ENCODE peak calls at places on chromosomes 12 and 14, in seven cellular contexts. L is ovary, F is ascending aorta, S is left lung, B is tibial artery, P is transverse colon, R is IMR-90. X is an unnamed sample. For H3K4me1 and H3K36me3, the result is how much of the 10 kb centered on the place peaks cover.

GRCh38 chr14:22375321-22375930 is 213.6 kb downstream of the DAD1 start:
- DNase-seq in L (no peak), F (no peak), R (peak), P (no peak), S (no peak), B (no peak), X (peak)

GRCh38 chr12:45663452-45663851 is 66.1 kb upstream of the ARID2 start:
- DNase-seq in L (no peak), R (no peak), F (no peak), P (no peak), S (no peak), B (no peak), X (no peak)

GRCh38 chr12:50074936-50075807 is 10.0 kb upstream of the SMARCD1 start:
- DNase-seq in B (peak), S (peak), F (peak), L (peak), R (peak), P (peak), X (peak)

GRCh38 chr12:68138480-68138879 is 21.1 kb downstream of the IFNG start:
- DNase-seq in B (no peak), P (no peak), S (no peak), F (no peak), L (no peak), R (no peak), X (no peak)

GRCh38 chr14:59484611-59485174 is 376 bp downstream of the JKAMP start:
- DNase-seq in P (no peak), R (peak), L (no peak), S (no peak), B (no peak), F (no peak), X (no peak)

GRCh38 chr12:90090929-90091651 is 382.5 kb upstream of the ATP2B1 start:
- DNase-seq in S (no peak), F (peak), L (no peak), P (peak), R (peak), B (peak), X (peak)

GRCh38 chr12:109612975-109613502 is 39.4 kb downstream of the MVK start:
- DNase-seq in R (peak), F (no peak), P (no peak), L (no peak), B (no peak), S (no peak), X (no peak)

GRCh38 chr14:93897476-93897845 is 29.7 kb upstream of the FAM181A start:
- DNase-seq in F (no peak), B (no peak), P (no peak), R (no peak), S (no peak), L (no peak), X (no peak)

GRCh38 chr14:76961631-76962302 is 66.7 kb downstream of the IRF2BPL start:
- DNase-seq in F (peak), P (peak), R (peak), L (peak), S (peak), B (peak), X (peak)

GRCh38 chr12:124321040-124321481 is 26.2 kb downstream of the RFLNA start:
- DNase-seq in R (peak), B (peak), S (peak), P (peak), F (peak), L (peak), X (peak)

GRCh38 chr12:15044461-15044860 is 71.6 kb downstream of the PDE6H start:
- DNase-seq in L (peak), S (no peak), B (peak), F (no peak), R (no peak), P (no peak), X (no peak)

GRCh38 chr12:119835068-119835467 is 42.1 kb downstream of the CIT start:
- DNase-seq in B (no peak), R (peak), S (no peak), P (no peak), L (no peak), F (no peak), X (no peak)

GRCh38 chr14:100498068-100498467 is 89.1 kb downstream of the BEGAIN start:
- DNase-seq in F (no peak), R (no peak), B (no peak), P (no peak), L (no peak), S (no peak), X (no peak)

GRCh38 chr12:46507766-46508165 is 135.2 kb upstream of the SLC38A2 start:
- DNase-seq in B (no peak), L (no peak), S (no peak), R (no peak), P (no peak), F (no peak), X (no peak)

GRCh38 chr14:33530358-33530757 is 420.5 kb downstream of the EGLN3 start:
- DNase-seq in F (no peak), B (no peak), P (no peak), L (no peak), R (no peak), S (no peak), X (no peak)

GRCh38 chr14:37874429-37875109 is 279.1 kb downstream of the TTC6 start:
- DNase-seq in L (peak), R (peak), F (peak), B (peak), S (peak), P (peak), X (peak)

GRCh38 chr14:96507723-96508122 is 5.5 kb downstream of the PAPOLA start:
- DNase-seq in F (no peak), R (no peak), S (no peak), L (no peak), P (no peak), B (no peak), X (no peak)

GRCh38 chr14:22780105-22780679 is 13.7 kb downstream of the OXA1L start:
- DNase-seq in P (no peak), B (no peak), S (no peak), F (no peak), R (peak), L (no peak), X (no peak)

GRCh38 chr14:95222151-95222631 is 64.9 kb upstream of the DICER1 start:
- DNase-seq in B (no peak), R (peak), S (no peak), L (no peak), F (no peak), P (no peak), X (no peak)

GRCh38 chr14:105377555-105378182 is 20.7 kb upstream of the TEX22 start:
- DNase-seq in L (no peak), F (no peak), S (no peak), B (no peak), R (no peak), P (no peak), X (no peak)

GRCh38 chr14:20345366-20345765 is 1.9 kb downstream of the PARP2 start:
- DNase-seq in P (no peak), R (no peak), F (no peak), S (no peak), B (no peak), L (no peak), X (no peak)

GRCh38 chr12:32107376-32108267 is 975 bp downstream of the BICD1 start:
- DNase-seq in L (peak), F (no peak), P (peak), R (peak), B (no peak), S (no peak), X (no peak)

GRCh38 chr12:59620326-59620725 is 24.5 kb downstream of the SLC16A7 start:
- DNase-seq in L (no peak), B (no peak), R (no peak), P (no peak), S (no peak), F (no peak), X (no peak)

GRCh38 chr12:112741106-112741505 is 50.4 kb upstream of the RPH3A start:
- DNase-seq in P (no peak), L (no peak), S (no peak), R (no peak), B (no peak), F (no peak), X (no peak)

GRCh38 chr12:25366159-25366558 is 115.4 kb upstream of the KRAS start:
- DNase-seq in R (no peak), L (no peak), B (no peak), P (no peak), F (no peak), S (no peak), X (no peak)

GRCh38 chr14:40417777-40418401 is 985.7 kb upstream of the FBXO33 start:
- DNase-seq in P (no peak), S (no peak), F (no peak), R (no peak), B (no peak), L (no peak), X (no peak)

GRCh38 chr12:122880668-122881067 is 15.3 kb downstream of the VPS37B start:
- DNase-seq in R (peak), B (no peak), P (no peak), F (peak), S (no peak), L (no peak), X (no peak)

GRCh38 chr12:116159593-116159992 is 117.9 kb downstream of the MED13L start:
- DNase-seq in P (no peak), L (no peak), S (no peak), B (no peak), F (no peak), R (no peak), X (no peak)

GRCh38 chr12:57483466-57483865 is 3.8 kb upstream of the ARHGAP9 start:
- DNase-seq in B (no peak), F (no peak), L (no peak), R (peak), P (no peak), S (no peak), X (no peak)

GRCh38 chr12:128920468-128920867 is 67.2 kb downstream of the GLT1D1 start:
- DNase-seq in B (peak), S (no peak), L (no peak), F (peak), P (no peak), R (no peak), X (no peak)

GRCh38 chr14:105028251-105028927 is 7.5 kb upstream of the CDCA4 start:
- DNase-seq in L (no peak), B (no peak), P (no peak), R (peak), S (no peak), F (no peak), X (peak)

GRCh38 chr14:73786632-73786941 is 65.0 kb upstream of the PTGR2 start:
- DNase-seq in S (no peak), P (peak), R (peak), L (peak), F (no peak), B (no peak), X (peak)
- H3K4me1 ChIP-seq in S (under half), P (half or more), R (under half), L (under half), F (half or more), B (half or more), X (under half)

DNA sequence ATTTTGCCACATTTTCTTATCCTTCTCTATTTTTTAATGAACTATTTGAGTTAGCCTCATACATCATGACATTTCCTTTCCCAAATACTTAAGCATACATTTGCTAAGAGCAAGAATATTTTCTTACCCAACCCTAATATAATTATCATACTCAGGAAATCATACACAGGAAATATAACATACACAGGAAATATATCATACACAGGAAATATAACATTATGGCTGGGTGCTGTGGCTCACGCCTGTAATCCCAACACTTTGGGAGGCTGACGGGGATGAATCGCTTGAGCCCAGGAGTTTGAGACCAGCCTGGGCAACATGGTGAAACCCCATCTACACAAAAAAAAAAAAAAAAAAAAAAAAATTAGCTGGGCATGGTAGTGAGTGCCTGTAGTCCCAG is 4.9 kb downstream of the NCKAP1L start:
- DNase-seq in F (no peak), P (no peak), S (no peak), B (no peak), R (no peak), L (no peak), X (no peak)
- TF ChIP-seq CTCF in F (no peak), P (no peak), S (no peak), B (no peak), R (no peak), L (no peak), X (no peak)

GRCh38 chr14:71665781-71666180 is 266.4 kb upstream of the RGS6 start:
- DNase-seq in R (no peak), B (no peak), S (no peak), L (no peak), P (no peak), F (no peak), X (no peak)

GRCh38 chr14:71668942-71669341 is 263.3 kb upstream of the RGS6 start:
- DNase-seq in B (no peak), F (no peak), R (no peak), L (no peak), S (no peak), P (no peak), X (no peak)

GRCh38 chr14:71668186-71668912 is 263.9 kb upstream of the RGS6 start:
- DNase-seq in L (no peak), P (no peak), R (peak), S (no peak), B (no peak), F (no peak), X (no peak)

GRCh38 chr14:71665157-71665556 is 267.1 kb upstream of the RGS6 start:
- DNase-seq in R (peak), P (no peak), S (no peak), F (no peak), B (no peak), L (no peak), X (no peak)

GRCh38 chr14:71666579-71667145 is 265.6 kb upstream of the RGS6 start:
- DNase-seq in B (no peak), L (no peak), S (no peak), P (no peak), F (no peak), R (no peak), X (no peak)
- H3K36me3 ChIP-seq in B (under half), L (under half), S (under half), P (under half), F (under half), R (under half), X (under half)

DNA sequence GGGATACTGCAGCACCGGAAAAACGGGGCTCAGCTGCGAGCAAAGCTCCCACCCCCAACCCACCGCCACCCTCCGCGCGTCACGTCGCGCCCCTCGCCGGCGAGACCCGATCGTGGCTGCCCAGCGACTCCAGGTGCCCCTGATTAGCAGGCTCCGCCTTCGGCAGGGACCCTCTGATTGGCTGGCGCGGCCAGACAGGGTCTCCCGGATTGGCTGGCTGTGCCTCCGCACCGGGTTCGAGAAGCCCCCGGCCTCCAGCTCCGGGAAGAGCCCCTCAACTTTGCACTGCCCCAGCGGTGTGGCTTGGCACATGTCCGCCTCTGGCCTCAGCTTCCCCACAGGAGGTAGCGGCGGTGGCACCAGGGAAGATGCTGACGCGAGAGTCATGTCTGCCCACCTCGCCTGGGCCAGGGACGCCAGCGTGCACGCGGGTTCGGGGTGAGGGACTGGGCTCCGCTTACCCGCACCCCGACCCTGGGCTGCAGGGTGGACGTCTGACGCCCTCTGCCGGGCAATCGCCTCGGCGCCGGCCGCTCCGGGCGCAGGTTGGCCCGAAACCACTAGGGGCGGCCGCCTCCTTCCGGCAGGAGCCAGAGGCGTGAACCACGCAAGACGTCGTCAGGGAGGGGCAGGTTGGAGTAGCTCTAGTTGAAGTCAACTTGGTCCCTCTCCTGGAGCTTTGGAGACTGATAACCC is 496 bp upstream of the RHOF start:
- DNase-seq in S (peak), F (peak), B (peak), R (peak), L (peak), P (peak), X (peak)
- H3K4me1 ChIP-seq in S (under half), F (under half), B (half or more), R (under half), L (under half), P (under half), X (half or more)

GRCh38 chr12:40312196-40312595 is 87.4 kb downstream of the LRRK2 start:
- DNase-seq in S (no peak), F (no peak), L (no peak), P (no peak), R (no peak), B (no peak), X (no peak)

GRCh38 chr12:40314927-40315326 is 90.1 kb downstream of the LRRK2 start:
- DNase-seq in P (no peak), R (no peak), B (no peak), L (no peak), S (no peak), F (no peak), X (no peak)

GRCh38 chr12:40315375-40315774 is 90.6 kb downstream of the LRRK2 start:
- DNase-seq in S (no peak), L (no peak), R (no peak), B (no peak), P (no peak), F (no peak), X (no peak)

GRCh38 chr12:40313928-40314327 is 89.1 kb downstream of the LRRK2 start:
- DNase-seq in S (no peak), B (no peak), F (no peak), P (no peak), R (no peak), L (no peak), X (no peak)

GRCh38 chr12:40312982-40313576 is 88.3 kb downstream of the LRRK2 start:
- DNase-seq in R (peak), P (no peak), F (no peak), B (no peak), L (no peak), S (no peak), X (peak)
- TF ChIP-seq CTCF in R (peak), P (peak), F (no peak), B (peak), L (no peak), S (peak), X (no peak)

DNA sequence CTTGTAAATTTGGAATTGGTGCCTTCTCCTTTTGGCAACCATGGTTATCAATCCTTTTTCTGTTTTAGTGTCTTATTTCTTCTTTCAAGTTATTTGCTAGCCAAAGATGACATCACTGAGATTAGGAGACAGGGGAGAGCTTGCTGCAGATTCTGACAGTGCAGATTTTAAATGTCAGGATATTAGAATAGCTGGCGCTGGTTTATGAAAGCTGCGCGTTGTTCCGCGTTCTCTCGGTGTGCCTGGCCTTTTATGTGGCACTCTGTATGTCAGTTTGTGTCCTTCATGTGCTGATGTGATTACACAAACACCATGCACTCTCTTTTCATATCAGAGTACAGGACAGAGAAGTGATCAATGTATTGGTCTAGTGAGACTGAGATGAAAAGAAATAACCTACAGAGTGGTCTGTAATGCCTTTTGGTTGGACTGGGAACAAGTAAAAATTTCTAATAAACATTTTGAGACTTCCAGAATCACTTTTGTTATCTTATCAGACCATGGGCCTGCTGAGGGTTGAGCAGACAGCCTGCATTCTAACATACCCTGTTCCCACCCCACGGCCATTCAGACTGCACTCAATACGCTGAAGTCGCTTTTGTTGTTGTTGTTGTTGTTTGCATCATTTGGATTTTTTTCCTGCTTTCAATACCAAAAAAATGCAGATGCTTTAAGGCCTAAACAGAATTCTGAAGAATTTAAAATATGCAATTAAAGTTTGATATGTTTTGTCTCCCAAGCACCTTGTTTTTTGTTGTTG is 49.7 kb upstream of the TRAF3 start:
- DNase-seq in P (no peak), R (no peak), F (no peak), B (no peak), S (no peak), L (no peak), X (no peak)
- H3K36me3 ChIP-seq in P (under half), R (under half), F (under half), B (under half), S (under half), L (under half), X (under half)

GRCh38 chr14:51444381-51445000 is 204.4 kb downstream of the TMX1 start:
- DNase-seq in S (no peak), L (no peak), R (no peak), P (no peak), F (no peak), B (no peak), X (no peak)
- H3K4me1 ChIP-seq in S (under half), L (under half), R (under half), P (under half), F (under half), B (under half), X (under half)

GRCh38 chr12:95733156-95733825 is 57.3 kb downstream of the NTN4 start:
- DNase-seq in L (no peak), R (peak), P (no peak), B (no peak), S (no peak), F (no peak), X (peak)

GRCh38 chr12:95738024-95738611 is 52.4 kb downstream of the NTN4 start:
- DNase-seq in S (no peak), F (no peak), P (peak), B (no peak), L (no peak), R (no peak), X (no peak)

GRCh38 chr12:95740751-95741150 is 49.8 kb downstream of the NTN4 start:
- DNase-seq in B (no peak), L (no peak), F (no peak), R (no peak), P (no peak), S (no peak), X (no peak)

GRCh38 chr12:95739561-95740313 is 50.8 kb downstream of the NTN4 start:
- DNase-seq in P (no peak), R (no peak), B (peak), F (no peak), L (peak), S (no peak), X (no peak)

DNA sequence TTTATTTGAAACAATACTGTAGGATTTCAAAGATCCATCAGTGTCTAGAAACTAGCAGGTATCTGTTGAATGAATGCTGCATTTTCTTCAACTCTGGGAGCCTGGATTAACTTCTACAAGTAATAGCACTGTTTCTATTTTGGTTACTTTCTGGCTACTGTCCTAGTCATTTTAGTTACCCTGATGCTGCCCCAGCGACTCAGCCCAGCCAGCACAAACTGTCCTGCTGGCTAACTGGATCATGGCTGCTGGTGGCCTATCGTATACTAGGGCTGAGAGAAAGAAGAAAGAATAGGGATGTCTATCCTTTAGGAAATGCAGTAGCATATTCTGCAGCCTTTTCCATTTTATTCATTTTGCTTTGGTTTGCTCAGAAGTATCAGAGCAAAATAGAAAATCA is 53.9 kb downstream of the NTN4 start:
- DNase-seq in F (no peak), P (no peak), S (no peak), L (no peak), R (peak), B (peak), X (no peak)
- TF ChIP-seq CTCF in F (no peak), P (no peak), S (no peak), L (no peak), R (no peak), B (peak), X (no peak)

X was measured in mucosa of descending colon.